ENCODE peak calls at places on chromosome 18, in six cellular contexts. N, Q, Z, K, C and H are unnamed samples.

GRCh38 chr18:3332376-3332775 is 70.4 kb downstream of the MYL12B start:
- DNase-seq in N (no peak), Q (no peak), Z (no peak), K (no peak), C (no peak), H (no peak)

GRCh38 chr18:57585421-57585820 is 1.1 kb downstream of the FECH start:
- DNase-seq in N (no peak), Q (no peak), Z (no peak), K (no peak), C (no peak), H (no peak)

GRCh38 chr18:79677221-79677620 is 2.4 kb upstream of the CTDP1 start:
- DNase-seq in N (no peak), Q (no peak), Z (no peak), K (no peak), C (no peak), H (no peak)

GRCh38 chr18:35289293-35290069 is 548 bp downstream of the ZSCAN30 start:
- DNase-seq in N (peak), Q (no peak), Z (no peak), K (no peak), C (no peak), H (peak)

GRCh38 chr18:36634573-36635216 is 194.1 kb downstream of the TPGS2 start:
- DNase-seq in N (no peak), Q (no peak), Z (no peak), K (no peak), C (no peak), H (no peak)

GRCh38 chr18:75553021-75553420 is 125.5 kb upstream of the SMIM21 start:
- DNase-seq in N (no peak), Q (no peak), Z (no peak), K (no peak), C (no peak), H (no peak)

GRCh38 chr18:62637807-62638687 is 77.3 kb upstream of the PHLPP1 start:
- DNase-seq in N (peak), Q (no peak), Z (no peak), K (no peak), C (no peak), H (peak)

GRCh38 chr18:5625076-5625475 is 81.3 kb upstream of the EPB41L3 start:
- DNase-seq in N (no peak), Q (no peak), Z (no peak), K (no peak), C (no peak), H (no peak)

GRCh38 chr18:23716516-23716915 is 27.3 kb downstream of the LAMA3 start:
- DNase-seq in N (peak), Q (no peak), Z (no peak), K (peak), C (no peak), H (no peak)

GRCh38 chr18:9147440-9148238 is 11.1 kb downstream of the ANKRD12 start:
- DNase-seq in N (peak), Q (no peak), Z (no peak), K (peak), C (no peak), H (no peak)

GRCh38 chr18:75363446-75364225 is 63.9 kb downstream of the SMIM21 start:
- DNase-seq in N (no peak), Q (no peak), Z (no peak), K (no peak), C (no peak), H (peak)

GRCh38 chr18:60391571-60392226 is 19.1 kb upstream of the MC4R start:
- DNase-seq in N (no peak), Q (no peak), Z (no peak), K (no peak), C (no peak), H (no peak)

GRCh38 chr18:74373428-74373827 is 57.8 kb downstream of the C18orf63 start:
- DNase-seq in N (no peak), Q (no peak), Z (no peak), K (no peak), C (peak), H (no peak)

GRCh38 chr18:36403896-36404824 is 106.6 kb downstream of the FHOD3 start:
- DNase-seq in N (no peak), Q (no peak), Z (no peak), K (no peak), C (no peak), H (no peak)

GRCh38 chr18:34928754-34929335 is 112.4 kb upstream of the MAPRE2 start:
- DNase-seq in N (no peak), Q (no peak), Z (no peak), K (no peak), C (no peak), H (no peak)

GRCh38 chr18:26312196-26312595 is 86.0 kb downstream of the TAF4B start:
- DNase-seq in N (no peak), Q (no peak), Z (no peak), K (no peak), C (no peak), H (no peak)

GRCh38 chr18:657998-658946 is 819 bp downstream of the TYMS start:
- DNase-seq in N (peak), Q (peak), Z (no peak), K (peak), C (no peak), H (peak)

GRCh38 chr18:48674198-48674721 is 135.4 kb downstream of the CTIF start:
- DNase-seq in N (no peak), Q (peak), Z (no peak), K (no peak), C (no peak), H (no peak)

GRCh38 chr18:50649821-50650220 is 89.9 kb downstream of the MAPK4 start:
- DNase-seq in N (no peak), Q (peak), Z (peak), K (no peak), C (no peak), H (peak)

GRCh38 chr18:24015897-24016631 is 1.5 kb downstream of the TTC39C start:
- DNase-seq in N (no peak), Q (no peak), Z (no peak), K (no peak), C (no peak), H (no peak)

GRCh38 chr18:9771977-9772660 is 64.0 kb downstream of the RAB31 start:
- DNase-seq in N (no peak), Q (no peak), Z (no peak), K (no peak), C (no peak), H (peak)

GRCh38 chr18:48023334-48024008 is 93.0 kb upstream of the SMAD2 start:
- DNase-seq in N (peak), Q (no peak), Z (no peak), K (peak), C (no peak), H (no peak)

GRCh38 chr18:9020221-9020620 is 82.3 kb upstream of the NDUFV2 start:
- DNase-seq in N (no peak), Q (no peak), Z (no peak), K (no peak), C (no peak), H (no peak)

GRCh38 chr18:58048243-58048642 is 4.2 kb downstream of the NEDD4L start:
- DNase-seq in N (no peak), Q (no peak), Z (no peak), K (no peak), C (no peak), H (no peak)

GRCh38 chr18:55927831-55928230 is 339.8 kb upstream of the TCF4 start:
- DNase-seq in N (no peak), Q (no peak), Z (no peak), K (no peak), C (no peak), H (no peak)

GRCh38 chr18:58117685-58118403 is 73.8 kb downstream of the NEDD4L start:
- DNase-seq in N (peak), Q (no peak), Z (no peak), K (peak), C (no peak), H (peak)

GRCh38 chr18:23689031-23689615 is at the start of gene LAMA3:
- DNase-seq in N (peak), Q (peak), Z (no peak), K (peak), C (no peak), H (peak)

GRCh38 chr18:48385595-48385994 is 23.6 kb downstream of the ZBTB7C start:
- DNase-seq in N (no peak), Q (no peak), Z (no peak), K (no peak), C (no peak), H (no peak)

GRCh38 chr18:23306842-23307241 is 146.2 kb upstream of the RIOK3 start:
- DNase-seq in N (no peak), Q (no peak), Z (no peak), K (no peak), C (no peak), H (no peak)

GRCh38 chr18:48840491-48840877 is 110.3 kb downstream of the SMAD7 start:
- DNase-seq in N (no peak), Q (no peak), Z (no peak), K (no peak), C (no peak), H (no peak)

GRCh38 chr18:47979611-47980200 is 49.2 kb upstream of the SMAD2 start:
- DNase-seq in N (peak), Q (no peak), Z (no peak), K (no peak), C (no peak), H (no peak)

GRCh38 chr18:26460449-26461091 is 87.8 kb downstream of the KCTD1 start:
- DNase-seq in N (no peak), Q (peak), Z (no peak), K (no peak), C (no peak), H (peak)

GRCh38 chr18:3330622-3331021 is 68.7 kb downstream of the MYL12B start:
- DNase-seq in N (no peak), Q (no peak), Z (no peak), K (peak), C (no peak), H (no peak)

GRCh38 chr18:58788971-58789797 is 75.5 kb upstream of the ZNF532 start:
- DNase-seq in N (peak), Q (peak), Z (no peak), K (peak), C (no peak), H (no peak)

GRCh38 chr18:6747646-6748045 is 18.1 kb downstream of the ARHGAP28 start:
- DNase-seq in N (no peak), Q (no peak), Z (no peak), K (no peak), C (no peak), H (no peak)